ENCODE peak calls at places on chromosomes 16 and 17, in nine cellular contexts. Z, I, O, S, Q, X, P, R and B are unnamed samples.
A peak's percentile ranks its signal among the peaks of the same experiment; 100 is the strongest.

GRCh38 chr17:38915639-38915995 is 9.8 kb upstream of the LASP1NB start:
- DNase-seq in P (no peak), O (no peak), X (no peak), Z (no peak), R (peak; percentile 14), I (peak; percentile 4), Q (no peak), S (no peak), B (peak; percentile 61)

GRCh38 chr16:51374346-51374745 is 223.3 kb upstream of the SALL1 start:
- DNase-seq in X (no peak), Z (no peak), S (no peak), R (no peak), P (no peak), I (no peak), Q (no peak), O (no peak), B (no peak)

GRCh38 chr16:67648764-67649407 is 3.9 kb downstream of the CARMIL2 start:
- DNase-seq in X (no peak), R (no peak), Z (peak; percentile 32), Q (no peak), S (no peak), O (no peak), P (no peak), I (no peak), B (no peak)

GRCh38 chr17:80795737-80796136 is 195.9 kb upstream of the CHMP6 start:
- DNase-seq in X (no peak), Z (no peak), P (no peak), S (peak; percentile 74), R (no peak), O (no peak), Q (no peak), I (no peak), B (no peak)

GRCh38 chr17:19290047-19290705 is 53.0 kb downstream of the EPN2 start:
- DNase-seq in S (no peak), X (no peak), O (no peak), R (no peak), Q (no peak), I (no peak), Z (no peak), P (no peak), B (no peak)

GRCh38 chr16:75550211-75550662 is 5.8 kb downstream of the TMEM231 start:
- DNase-seq in S (no peak), P (peak; percentile 43), X (peak; percentile 62), R (peak; percentile 52), O (peak; percentile 33), Z (peak; percentile 69), I (peak; percentile 31), Q (no peak), B (no peak)

GRCh38 chr17:42388381-42389134 is at the start of gene STAT3:
- DNase-seq in O (no peak), X (peak; percentile 100), R (peak; percentile 100), Q (peak; percentile 100), S (peak; percentile 100), I (peak; percentile 100), P (peak; percentile 100), Z (peak; percentile 98), B (peak; percentile 100)

GRCh38 chr17:17538417-17539391 is 42.5 kb upstream of the RASD1 start:
- DNase-seq in X (no peak), R (no peak), P (peak; percentile 65), I (peak; percentile 78), Z (no peak), S (no peak), Q (no peak), O (peak; percentile 96), B (no peak)

GRCh38 chr17:16013943-16014407 is 14.4 kb downstream of the TTC19 start:
- DNase-seq in X (no peak), R (no peak), I (no peak), Z (no peak), Q (no peak), P (no peak), O (peak; percentile 90), S (no peak), B (no peak)

GRCh38 chr17:83178533-83179201 is 99.3 kb downstream of the METRNL start:
- DNase-seq in I (no peak), S (peak; percentile 10), O (no peak), Q (peak; percentile 12), P (no peak), X (peak; percentile 10), R (peak; percentile 9), Z (no peak), B (peak; percentile 67)

GRCh38 chr17:65042911-65043310 is 13.6 kb downstream of the GNA13 start:
- DNase-seq in Q (no peak), P (no peak), R (no peak), X (no peak), I (no peak), Z (no peak), O (no peak), S (no peak), B (no peak)

GRCh38 chr16:24525970-24526559 is 13.3 kb upstream of the RBBP6 start:
- DNase-seq in R (no peak), S (peak; percentile 28), I (peak; percentile 50), Q (no peak), O (peak; percentile 96), X (no peak), Z (no peak), P (no peak), B (no peak)

GRCh38 chr17:3524024-3524423 is 33.6 kb downstream of the TRPV3 start:
- DNase-seq in P (no peak), X (no peak), Z (no peak), S (no peak), Q (no peak), I (no peak), O (no peak), R (no peak), B (no peak)

GRCh38 chr17:50360716-50361115 is 12.3 kb downstream of the MRPL27 start:
- DNase-seq in O (no peak), X (no peak), Q (no peak), S (no peak), P (no peak), R (no peak), I (no peak), Z (no peak), B (no peak)

GRCh38 chr16:67115649-67116048 is 5.9 kb downstream of the PHAF1 start:
- DNase-seq in I (no peak), O (peak; percentile 80), S (no peak), Q (no peak), P (no peak), Z (no peak), X (no peak), R (no peak), B (no peak)

DNA sequence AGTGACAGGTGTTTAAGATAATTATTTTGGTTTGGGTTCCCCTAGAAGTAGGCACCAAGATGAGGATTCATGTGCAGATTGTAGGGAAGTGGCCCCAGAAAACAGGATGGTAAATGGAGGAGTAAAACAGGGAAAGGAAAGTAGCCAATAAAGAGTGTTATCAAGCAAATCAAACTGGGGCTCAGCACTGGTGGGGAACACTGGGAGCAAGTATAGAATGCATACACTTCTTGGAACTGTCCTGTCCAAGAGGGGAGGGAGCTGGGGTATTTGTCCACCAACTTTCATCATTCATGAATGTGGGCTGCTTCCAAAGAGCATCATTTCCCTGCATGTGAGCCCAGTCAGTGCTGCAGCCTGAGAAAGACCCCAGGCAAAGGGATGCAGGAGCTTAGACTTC is 215.7 kb upstream of the IRX5 start:
- DNase-seq in Q (no peak), O (no peak), P (no peak), I (no peak), X (no peak), R (no peak), S (no peak), Z (no peak), B (no peak)
- TF ChIP-seq CTCF in Q (no peak), O (no peak), P (no peak), I (no peak), X (no peak), R (no peak), S (no peak), Z (no peak), B (no peak)

GRCh38 chr16:54812229-54812628 is 118.4 kb upstream of the IRX5 start:
- DNase-seq in O (no peak), I (no peak), S (no peak), R (no peak), Z (no peak), P (no peak), X (no peak), Q (no peak), B (no peak)
- TF ChIP-seq CTCF in O (no peak), I (no peak), S (no peak), R (no peak), Z (no peak), P (no peak), X (no peak), Q (no peak), B (peak; percentile 61)

DNA sequence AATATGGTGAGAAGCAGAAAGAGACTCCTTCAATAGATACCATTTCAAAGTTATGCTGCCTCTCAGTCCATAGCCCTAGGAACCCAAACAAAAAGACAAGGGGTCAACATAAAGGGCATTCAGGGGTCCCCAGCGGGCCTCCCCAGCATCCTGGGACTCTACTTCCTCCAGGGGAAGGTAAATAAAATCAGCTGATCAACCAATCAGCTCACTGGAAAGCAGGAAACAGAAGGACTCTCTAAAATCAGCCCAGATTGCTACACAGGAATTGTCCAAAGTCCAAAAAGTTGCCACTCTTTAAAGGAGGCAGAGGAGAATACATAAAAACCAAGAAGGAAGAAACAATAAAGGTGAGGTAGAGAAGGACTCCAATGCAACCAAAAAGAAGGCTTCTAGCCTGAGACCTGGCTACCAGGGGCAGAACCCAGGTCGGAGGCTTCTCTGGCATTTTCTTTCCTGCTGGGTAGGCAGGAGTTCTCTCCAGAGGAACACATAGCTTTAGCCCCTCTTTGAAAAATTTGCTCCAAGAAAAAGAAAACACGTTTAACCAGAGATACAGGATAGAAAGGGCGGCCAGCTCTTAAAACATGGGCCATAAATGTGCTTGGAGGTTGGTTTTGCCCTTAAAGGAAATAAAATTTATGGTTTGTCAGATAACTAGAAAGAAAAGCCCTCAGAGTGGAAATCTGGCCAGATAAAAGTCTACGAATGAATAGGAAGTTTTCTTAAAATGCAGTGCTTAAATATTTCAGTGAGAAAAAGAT is 404.6 kb downstream of the SOX9 start:
- DNase-seq in S (no peak), I (no peak), Q (no peak), O (no peak), X (no peak), Z (no peak), R (no peak), P (no peak), B (no peak)
- TF ChIP-seq CTCF in S (no peak), I (no peak), Q (no peak), O (no peak), X (no peak), Z (no peak), R (no peak), P (no peak), B (no peak)

GRCh38 chr16:77955127-77955526 is 67.2 kb upstream of the CLEC3A start:
- DNase-seq in X (peak; percentile 24), O (no peak), Z (no peak), R (no peak), P (no peak), Q (no peak), I (no peak), S (no peak), B (no peak)

GRCh38 chr16:77956231-77956630 is 66.1 kb upstream of the CLEC3A start:
- DNase-seq in O (no peak), P (no peak), S (no peak), Z (no peak), X (no peak), R (no peak), Q (no peak), I (no peak), B (no peak)

GRCh38 chr16:77949445-77949844 is 72.9 kb upstream of the CLEC3A start:
- DNase-seq in Q (no peak), I (no peak), P (no peak), R (no peak), S (no peak), O (no peak), X (no peak), Z (no peak), B (no peak)

GRCh38 chr16:77946834-77947233 is 75.5 kb upstream of the CLEC3A start:
- DNase-seq in Z (no peak), O (no peak), X (no peak), S (no peak), Q (no peak), P (no peak), R (no peak), I (no peak), B (no peak)

GRCh38 chr16:77951788-77952187 is 70.6 kb upstream of the CLEC3A start:
- DNase-seq in X (no peak), R (no peak), Z (peak; percentile 58), S (no peak), I (no peak), P (peak; percentile 5), O (peak; percentile 35), Q (no peak), B (no peak)
- TF ChIP-seq CTCF in X (peak; percentile 43), R (no peak), Z (no peak), S (no peak), I (no peak), P (no peak), O (peak; percentile 34), Q (peak; percentile 32), B (peak; percentile 30)